ENCODE peak calls at places on chromosome 15, in six cellular contexts. K, F, C, V, H and X are unnamed samples.

GRCh38 chr15:70095387-70096214 is 2.1 kb downstream of the TLE3 start:
- DNase-seq in C (peak), V (peak), K (peak), F (no peak), H (no peak), X (no peak)

GRCh38 chr15:88799341-88799740 is 3.9 kb upstream of the ACAN start:
- DNase-seq in F (no peak), K (no peak), C (no peak), V (no peak), H (no peak), X (no peak)

GRCh38 chr15:99209326-99209725 is 40.1 kb downstream of the TTC23 start:
- DNase-seq in H (no peak), C (peak), F (no peak), K (no peak), V (no peak), X (no peak)

GRCh38 chr15:89023311-89023961 is 64.8 kb upstream of the ABHD2 start:
- DNase-seq in K (peak), C (no peak), F (peak), H (peak), V (no peak), X (no peak)

GRCh38 chr15:61141497-61142125 is 87.5 kb downstream of the RORA start:
- DNase-seq in F (no peak), V (no peak), C (no peak), K (no peak), H (no peak), X (no peak)

GRCh38 chr15:66617137-66618090 is 51.6 kb upstream of the LCTL start:
- DNase-seq in F (peak), H (no peak), C (peak), V (no peak), K (peak), X (peak)

GRCh38 chr15:31273258-31273941 is 53.2 kb upstream of the KLF13 start:
- DNase-seq in C (peak), H (peak), V (no peak), F (no peak), K (no peak), X (no peak)

GRCh38 chr15:81209635-81210034 is 13.0 kb downstream of the IL16 start:
- DNase-seq in F (no peak), C (no peak), H (no peak), V (no peak), K (no peak), X (no peak)

GRCh38 chr15:55587321-55588069 is 650 bp downstream of the PYGO1 start:
- DNase-seq in F (no peak), V (peak), C (peak), H (no peak), K (peak), X (peak)

GRCh38 chr15:59622289-59622688 is 10.7 kb downstream of the GCNT3 start:
- DNase-seq in H (no peak), K (peak), V (peak), F (peak), C (no peak), X (peak)

GRCh38 chr15:39578851-39579486 is 1.9 kb upstream of the THBS1 start:
- DNase-seq in H (no peak), C (no peak), V (no peak), F (no peak), K (peak), X (no peak)

GRCh38 chr15:36024066-36024465 is 478.1 kb upstream of the DPH6 start:
- DNase-seq in H (no peak), C (no peak), K (peak), V (no peak), F (peak), X (no peak)

GRCh38 chr15:90231028-90232017 is 2.4 kb downstream of the CIB1 start:
- DNase-seq in H (no peak), C (peak), K (no peak), V (peak), F (peak), X (no peak)

GRCh38 chr15:89143503-89144162 is 55.4 kb downstream of the ABHD2 start:
- DNase-seq in F (peak), K (peak), H (no peak), C (no peak), V (no peak), X (no peak)

GRCh38 chr15:85752591-85752990 is 42.1 kb downstream of the KLHL25 start:
- DNase-seq in K (no peak), H (no peak), F (peak), V (no peak), C (no peak), X (no peak)

GRCh38 chr15:90449206-90449735 is 61.2 kb downstream of the IQGAP1 start:
- DNase-seq in F (no peak), V (no peak), C (no peak), H (no peak), K (no peak), X (no peak)

GRCh38 chr15:63532307-63532744 is 27.9 kb downstream of the USP3 start:
- DNase-seq in H (no peak), F (no peak), K (peak), V (no peak), C (no peak), X (no peak)

GRCh38 chr15:48683991-48684765 is 38.7 kb upstream of the FBN1 start:
- DNase-seq in C (no peak), F (peak), H (no peak), V (no peak), K (no peak), X (no peak)
- TF ChIP-seq CTCF in C (no peak), F (no peak), H (no peak), V (no peak), K (no peak), X (no peak)

DNA sequence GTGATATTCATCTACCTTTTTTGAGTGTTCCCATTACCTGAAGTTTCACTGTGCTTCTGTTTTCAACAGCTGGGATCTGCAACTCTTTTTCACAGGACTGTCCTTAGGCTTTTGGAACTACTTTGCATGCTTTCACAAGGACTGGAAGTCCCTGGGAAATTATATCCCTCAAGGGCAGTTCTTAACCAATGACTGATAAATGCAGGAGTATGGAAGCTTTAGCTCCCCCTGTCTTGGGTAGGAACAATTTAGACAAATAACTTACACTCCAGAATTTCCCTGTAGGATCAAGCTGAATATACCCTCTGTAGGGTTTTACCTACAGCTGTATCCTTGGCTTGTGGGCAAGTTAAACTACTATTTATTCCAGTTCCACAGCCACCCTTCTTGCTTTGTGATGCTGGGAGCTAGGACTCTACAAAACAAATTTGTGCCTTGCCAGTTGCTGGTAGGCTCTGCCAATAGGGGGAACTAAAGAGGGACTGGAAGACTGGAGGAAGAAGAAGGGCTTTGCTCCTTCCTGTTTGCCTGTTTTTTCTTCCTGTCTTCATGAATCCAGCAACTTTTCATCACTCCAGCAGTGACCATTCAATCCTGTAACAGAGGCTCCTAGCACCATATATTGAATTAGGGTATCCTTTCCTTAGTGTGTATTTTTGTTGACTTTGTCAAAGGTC is 6.8 kb upstream of the ZNF280D start:
- DNase-seq in H (no peak), V (no peak), K (no peak), F (no peak), C (no peak), X (no peak)
- TF ChIP-seq CTCF in H (peak), V (peak), K (no peak), F (no peak), C (no peak), X (no peak)

GRCh38 chr15:52679232-52680040 is at the start of gene ATOSA:
- DNase-seq in K (peak), H (peak), C (peak), V (peak), F (peak), X (peak)
- TF ChIP-seq CTCF in K (no peak), H (no peak), C (no peak), V (no peak), F (no peak), X (no peak)

GRCh38 chr15:74725845-74726773 is 781 bp upstream of the CYP1A1 start:
- DNase-seq in C (peak), V (peak), K (peak), H (no peak), F (no peak), X (peak)
- TF ChIP-seq CTCF in C (no peak), V (no peak), K (no peak), H (no peak), F (no peak), X (no peak)